ENCODE peak calls at places on chromosomes 12 and 14, in nine cellular contexts. W is CD8-positive, alpha-beta T cell; B is left ventricle myocardium inferior; I is OCI-LY7; H is caudate nucleus; X is lung; M is heart right ventricle; K is endodermal cell; F is body of pancreas. N is an unnamed sample.

GRCh38 chr12:64104376-64104775 is 117.7 kb downstream of the KICS2 start:
- DNase-seq in H (no peak), F (peak; percentile 23), I (no peak), W (no peak), B (no peak), K (no peak), M (no peak), X (no peak), N (no peak)

GRCh38 chr14:32933943-32934890 is 4.5 kb upstream of the NPAS3 start:
- DNase-seq in K (peak; percentile 82), H (peak; percentile 66), I (no peak), B (no peak), W (no peak), X (no peak), M (peak; percentile 25), F (peak; percentile 37), N (peak; percentile 40)

GRCh38 chr12:103930787-103931536 is 752 bp downstream of the HSP90B1 start:
- DNase-seq in I (peak; percentile 68), M (peak; percentile 38), W (no peak), F (peak; percentile 60), H (no peak), K (no peak), B (peak; percentile 34), X (peak; percentile 33), N (no peak)

GRCh38 chr12:132078190-132078589 is 65.9 kb downstream of the DDX51 start:
- DNase-seq in K (no peak), M (no peak), B (no peak), I (no peak), X (no peak), H (no peak), F (no peak), W (no peak), N (no peak)

GRCh38 chr12:4141344-4142270 is 132.0 kb upstream of the CCND2 start:
- DNase-seq in X (no peak), B (no peak), K (peak; percentile 35), F (peak; percentile 13), H (no peak), M (no peak), W (no peak), I (no peak), N (no peak)

GRCh38 chr12:2941524-2941923 is 17.7 kb upstream of the TEAD4 start:
- DNase-seq in W (no peak), K (no peak), B (no peak), H (no peak), F (no peak), M (no peak), I (no peak), X (no peak), N (no peak)

GRCh38 chr12:51275088-51275487 is 4.9 kb upstream of the SMAGP start:
- DNase-seq in M (no peak), I (no peak), H (no peak), W (no peak), K (no peak), B (no peak), X (no peak), F (no peak), N (no peak)

GRCh38 chr12:74021937-74022336 is 515.7 kb upstream of the ATXN7L3B start:
- DNase-seq in K (peak; percentile 94), W (no peak), I (peak; percentile 6), H (peak; percentile 26), F (peak; percentile 71), X (peak; percentile 40), B (peak; percentile 35), M (peak; percentile 29), N (peak; percentile 35)

GRCh38 chr12:117090816-117091711 is 8.2 kb downstream of the TESC start:
- DNase-seq in H (no peak), I (no peak), B (no peak), K (peak; percentile 47), M (no peak), X (no peak), W (no peak), F (peak; percentile 89), N (no peak)

GRCh38 chr12:48263617-48264016 is 60.5 kb upstream of the OR10AD1 start:
- DNase-seq in H (no peak), I (no peak), F (no peak), K (no peak), M (no peak), W (no peak), B (no peak), X (no peak), N (no peak)

GRCh38 chr12:48388430-48388829 is 37.7 kb upstream of the ZNF641 start:
- DNase-seq in I (no peak), B (no peak), W (no peak), M (no peak), X (no peak), F (no peak), H (no peak), K (no peak), N (no peak)

DNA sequence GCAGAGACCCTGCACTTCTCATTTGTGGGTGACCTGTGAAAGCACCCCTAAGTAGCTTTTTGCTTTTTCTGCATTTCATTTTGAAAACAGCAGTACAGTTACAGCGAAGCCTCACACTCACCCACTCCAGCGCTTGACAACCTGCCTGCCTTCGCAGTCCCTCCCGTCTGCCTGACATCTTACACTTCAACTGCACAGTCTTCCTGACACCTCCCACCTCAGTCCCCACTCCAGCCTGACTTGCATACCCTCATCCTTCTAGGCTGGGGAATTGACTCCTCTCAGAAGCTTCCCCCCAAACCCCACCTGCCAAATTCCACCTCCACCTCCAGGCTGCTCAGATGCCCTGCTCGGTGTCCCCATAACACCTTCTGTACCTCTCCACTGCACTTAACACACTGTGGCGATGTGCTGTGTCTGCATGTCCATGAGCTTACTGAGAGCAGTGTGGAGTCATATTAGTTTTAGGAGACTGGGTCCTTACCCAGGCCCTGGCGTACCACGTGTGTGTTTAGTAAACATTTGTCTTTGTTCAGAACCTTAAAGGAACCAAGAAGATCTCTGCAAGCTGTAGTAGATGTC is 159.4 kb downstream of the PRKCH start:
- DNase-seq in H (no peak), W (no peak), F (peak; percentile 23), B (no peak), X (no peak), I (no peak), K (no peak), M (no peak), N (no peak)
- H3K27ac ChIP-seq in H (no peak overlapping the region), W (no peak overlapping the region), F (no peak overlapping the region), B (peak overlapping the region; percentile 90), X (no peak overlapping the region), I (peak overlapping the region; percentile 92), K (no peak overlapping the region), M (peak overlapping the region; percentile 90), N (no peak overlapping the region)

GRCh38 chr14:23361320-23361719 is 3.7 kb downstream of the EFS start:
- DNase-seq in B (no peak), W (no peak), I (no peak), X (no peak), K (peak; percentile 8), H (no peak), M (no peak), F (no peak), N (peak; percentile 19)
- H3K27ac ChIP-seq in B (no peak overlapping the region), W (no peak overlapping the region), I (no peak overlapping the region), X (no peak overlapping the region), K (no peak overlapping the region), H (peak overlapping the region; percentile 86), M (no peak overlapping the region), F (no peak overlapping the region), N (peak overlapping the region; percentile 64)

DNA sequence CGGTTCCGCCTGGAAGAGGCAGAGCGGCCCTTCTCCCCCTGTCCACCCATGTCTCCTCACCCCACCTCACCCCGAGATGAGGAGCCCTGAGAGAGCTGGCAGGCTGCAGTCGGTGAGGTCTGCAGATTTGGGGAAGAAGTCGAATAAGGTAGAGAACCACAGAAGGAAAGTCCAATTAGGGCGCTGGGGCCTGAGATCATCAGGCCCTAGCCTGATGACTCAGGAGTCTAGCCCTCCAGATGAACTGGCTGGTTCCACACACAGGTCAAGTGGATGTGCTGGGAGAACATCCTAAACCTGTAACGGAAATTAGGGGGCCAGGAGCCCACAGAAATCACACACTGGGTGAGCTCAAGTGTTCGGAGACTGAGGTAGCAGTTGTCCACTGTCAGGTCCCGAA is 1.1 kb upstream of the METTL17 start:
- DNase-seq in X (no peak), I (no peak), M (no peak), H (no peak), F (no peak), W (no peak), K (peak; percentile 31), B (no peak), N (no peak)
- H3K27ac ChIP-seq in X (peak overlapping the region; percentile 89), I (no peak overlapping the region), M (peak overlapping the region; percentile 87), H (peak overlapping the region; percentile 50), F (no peak overlapping the region), W (no peak overlapping the region), K (no peak overlapping the region), B (peak overlapping the region; percentile 92), N (peak overlapping the region; percentile 83)

GRCh38 chr14:23322568-23323517 is 1.6 kb downstream of the PABPN1 start:
- DNase-seq in I (no peak), M (no peak), H (no peak), F (no peak), X (no peak), K (no peak), B (no peak), W (no peak), N (no peak)
- H3K27ac ChIP-seq in I (peak overlapping the region; percentile 58), M (peak overlapping the region; percentile 95), H (peak overlapping the region; percentile 73), F (peak overlapping the region; percentile 97), X (peak overlapping the region; percentile 24), K (peak overlapping the region; percentile 61), B (peak overlapping the region; percentile 98), W (peak overlapping the region; percentile 41), N (peak overlapping the region; percentile 95)

GRCh38 chr14:31090872-31091764 is 64.9 kb upstream of the STRN3 start:
- DNase-seq in F (peak; percentile 55), X (peak; percentile 34), W (no peak), B (no peak), K (no peak), M (no peak), H (no peak), I (no peak), N (no peak)
- H3K27ac ChIP-seq in F (peak overlapping the region; percentile 56), X (peak overlapping the region; percentile 90), W (no peak overlapping the region), B (peak overlapping the region; percentile 67), K (no peak overlapping the region), M (peak overlapping the region; percentile 66), H (no peak overlapping the region), I (no peak overlapping the region), N (no peak overlapping the region)

GRCh38 chr12:27845187-27845586 is 65.2 kb upstream of the MANSC4 start:
- DNase-seq in X (no peak), W (no peak), F (no peak), H (no peak), K (no peak), B (no peak), M (no peak), I (no peak), N (no peak)

GRCh38 chr12:27843714-27844245 is 63.7 kb upstream of the MANSC4 start:
- DNase-seq in K (no peak), F (no peak), W (no peak), H (no peak), I (no peak), M (no peak), X (no peak), B (no peak), N (no peak)

GRCh38 chr12:27841392-27841882 is 61.4 kb upstream of the MANSC4 start:
- DNase-seq in X (no peak), H (no peak), M (no peak), F (no peak), W (no peak), B (no peak), I (no peak), K (no peak), N (no peak)

GRCh38 chr12:27840229-27840999 is 60.4 kb upstream of the MANSC4 start:
- DNase-seq in I (peak; percentile 8), M (no peak), F (no peak), W (no peak), K (no peak), B (no peak), X (no peak), H (no peak), N (no peak)

GRCh38 chr12:27844427-27845090 is 64.5 kb upstream of the MANSC4 start:
- DNase-seq in X (no peak), B (no peak), W (no peak), M (peak; percentile 17), F (peak; percentile 70), K (no peak), H (no peak), I (no peak), N (no peak)
- H3K27ac ChIP-seq in X (no peak overlapping the region), B (no peak overlapping the region), W (no peak overlapping the region), M (no peak overlapping the region), F (peak overlapping the region; percentile 24), K (no peak overlapping the region), H (no peak overlapping the region), I (no peak overlapping the region), N (no peak overlapping the region)

N was measured in substantia nigra.